ENCODE peak calls at places on chromosomes 12 and 14, in four cellular contexts. A, T, E and W are unnamed samples.

GRCh38 chr12:122124370-122124769 is 45.8 kb downstream of the MLXIP start:
- DNase-seq in A (no peak), T (no peak), E (no peak), W (no peak)

GRCh38 chr14:97179573-97179972 is 382.4 kb downstream of the VRK1 start:
- DNase-seq in A (no peak), T (no peak), E (peak; percentile 11), W (no peak)

GRCh38 chr12:125356111-125356510 is 290.9 kb downstream of the AACS start:
- DNase-seq in A (no peak), T (no peak), E (no peak), W (no peak)

GRCh38 chr14:72476657-72477499 is 417.0 kb downstream of the DPF3 start:
- DNase-seq in A (peak; percentile 86), T (no peak), E (peak; percentile 46), W (peak; percentile 87)

GRCh38 chr14:47539065-47539464 is 136.3 kb downstream of the MDGA2 start:
- DNase-seq in A (no peak), T (no peak), E (peak; percentile 76), W (peak; percentile 8)

GRCh38 chr12:50043854-50044253 is 13.5 kb upstream of the ASIC1 start:
- DNase-seq in A (no peak), T (no peak), E (no peak), W (no peak)

GRCh38 chr14:54593860-54594259 is 26.9 kb downstream of the SAMD4A start:
- DNase-seq in A (no peak), T (no peak), E (no peak), W (no peak)

GRCh38 chr14:71726639-71727085 is 205.6 kb upstream of the RGS6 start:
- DNase-seq in A (no peak), T (no peak), E (no peak), W (no peak)

GRCh38 chr12:58117667-58118066 is 176.3 kb downstream of the ATP23 start:
- DNase-seq in A (no peak), T (no peak), E (no peak), W (no peak)

GRCh38 chr14:72796935-72797334 is 97.0 kb downstream of the DPF3 start:
- DNase-seq in A (no peak), T (no peak), E (peak; percentile 43), W (no peak)

GRCh38 chr12:87596636-87597035 is 432.6 kb downstream of the C12orf50 start:
- DNase-seq in A (no peak), T (no peak), E (no peak), W (no peak)

GRCh38 chr12:68885381-68885780 is 47.6 kb downstream of the CPM start:
- DNase-seq in A (no peak), T (no peak), E (no peak), W (no peak)

GRCh38 chr12:39752482-39753147 is 133.0 kb upstream of the ABCD2 start:
- DNase-seq in A (no peak), T (no peak), E (peak; percentile 48), W (no peak)

GRCh38 chr14:58362798-58363412 is 32.8 kb upstream of the TOMM20L start:
- DNase-seq in A (no peak), T (no peak), E (peak; percentile 22), W (no peak)

GRCh38 chr14:79708991-79709390 is 502.3 kb downstream of the DIO2 start:
- DNase-seq in A (no peak), T (no peak), E (peak; percentile 40), W (peak; percentile 18)

GRCh38 chr12:19002192-19002591 is 127.3 kb upstream of the PLEKHA5 start:
- DNase-seq in A (no peak), T (no peak), E (no peak), W (no peak)

GRCh38 chr12:57621497-57622292 is 10.5 kb downstream of the ARHGEF25 start:
- DNase-seq in A (peak; percentile 39), T (peak; percentile 81), E (peak; percentile 57), W (no peak)

GRCh38 chr14:78997811-78998210 is 827.6 kb downstream of the NRXN3 start:
- DNase-seq in A (no peak), T (no peak), E (no peak), W (peak; percentile 62)

GRCh38 chr12:119354187-119354586 is 19.7 kb downstream of the CCDC60 start:
- DNase-seq in A (no peak), T (no peak), E (no peak), W (no peak)

GRCh38 chr14:26527095-26527494 is 70.7 kb downstream of the NOVA1 start:
- DNase-seq in A (no peak), T (no peak), E (no peak), W (no peak)

GRCh38 chr12:25373396-25373795 is 122.7 kb upstream of the KRAS start:
- DNase-seq in A (no peak), T (no peak), E (no peak), W (no peak)
- H3K4me3 ChIP-seq in A (no peak overlapping the region), T (no peak overlapping the region), E (no peak overlapping the region), W (no peak overlapping the region)

GRCh38 chr14:91987192-91987591 is 39.7 kb upstream of the FBLN5 start:
- DNase-seq in A (no peak), T (no peak), E (no peak), W (no peak)
- H3K36me3 ChIP-seq in A (peaks cover 4% of the 10 kb centered on the region), T (peaks cover 40% of the 10 kb centered on the region), E (peaks cover 1% of the 10 kb centered on the region), W (peaks cover 23% of the 10 kb centered on the region)

DNA sequence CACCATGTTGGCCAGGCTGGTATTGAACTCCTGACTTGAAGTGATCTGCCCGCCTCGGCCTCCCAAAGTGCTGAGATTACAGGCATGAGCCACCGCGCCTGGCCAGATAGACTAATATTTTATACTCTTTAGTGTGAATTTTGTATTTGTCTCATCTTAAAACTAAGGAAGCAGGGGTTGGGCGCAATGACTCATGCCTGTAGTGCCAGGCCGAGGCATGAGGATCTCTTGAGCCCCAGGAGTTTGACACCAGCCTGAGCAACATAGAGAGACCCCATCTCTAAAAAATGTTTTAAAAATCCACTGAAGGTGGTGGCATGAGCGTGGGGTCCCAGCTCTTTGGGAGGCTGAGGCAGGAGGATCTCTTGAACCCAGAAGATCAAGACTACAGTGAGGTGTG is 9.0 kb downstream of the DYNC1H1 start:
- DNase-seq in A (no peak), T (no peak), E (no peak), W (no peak)
- H3K4me3 ChIP-seq in A (no peak overlapping the region), T (no peak overlapping the region), E (no peak overlapping the region), W (no peak overlapping the region)

GRCh38 chr14:105314287-105315185 is at the start of gene PACS2:
- DNase-seq in A (peak; percentile 90), T (peak; percentile 87), E (peak; percentile 88), W (no peak)
- H3K36me3 ChIP-seq in A (no peaks in the 10 kb centered on the region), T (no peaks in the 10 kb centered on the region), E (no peaks in the 10 kb centered on the region), W (no peaks in the 10 kb centered on the region)

DNA sequence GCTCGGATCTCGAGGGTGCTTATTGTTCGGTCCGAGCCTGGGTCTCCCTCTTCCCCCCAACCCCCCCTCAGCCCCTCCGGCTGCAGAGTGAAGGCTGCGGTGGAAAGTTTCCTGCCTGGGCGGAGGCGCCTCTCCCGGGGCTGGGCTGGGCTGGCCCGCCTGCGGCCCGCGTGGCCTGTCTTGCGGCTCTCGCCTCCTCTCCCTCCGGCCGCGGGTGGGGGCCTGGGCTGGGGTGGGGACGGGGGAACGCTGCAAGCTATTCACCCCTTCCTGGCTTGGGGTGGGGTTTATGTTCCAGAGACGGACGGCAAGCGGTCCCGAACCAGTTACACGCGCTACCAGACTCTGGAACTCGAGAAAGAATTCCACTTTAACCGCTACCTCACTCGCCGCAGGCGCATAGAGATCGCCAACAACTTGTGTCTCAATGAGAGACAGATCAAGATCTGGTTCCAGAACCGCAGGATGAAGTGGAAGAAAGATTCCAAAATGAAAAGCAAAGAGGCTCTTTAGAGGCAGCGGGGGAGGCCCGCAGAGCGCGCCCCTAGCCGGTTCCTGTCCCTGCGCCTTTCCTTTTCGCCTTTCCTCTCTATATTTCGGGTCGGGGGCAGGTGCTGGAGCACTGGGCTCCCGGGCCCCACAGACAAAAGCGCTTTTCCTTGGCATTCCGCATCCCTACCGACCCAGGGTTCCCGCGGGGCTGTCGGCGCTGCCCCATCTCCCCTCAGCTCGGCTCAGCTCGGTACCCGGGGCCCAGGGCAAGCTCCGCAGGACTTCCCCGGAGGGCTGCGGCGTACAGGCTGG is 1.3 kb downstream of the HOXC5 start:
- DNase-seq in A (no peak), T (peak; percentile 57), E (no peak), W (no peak)
- H3K4me3 ChIP-seq in A (peak overlapping the region; percentile 9), T (peak overlapping the region; percentile 33), E (no peak overlapping the region), W (no peak overlapping the region)

GRCh38 chr12:48422060-48422459 is 50.3 kb upstream of the ANP32D start:
- DNase-seq in A (no peak), T (no peak), E (no peak), W (peak; percentile 19)
- H3K36me3 ChIP-seq in A (no peaks in the 10 kb centered on the region), T (no peaks in the 10 kb centered on the region), E (no peaks in the 10 kb centered on the region), W (no peaks in the 10 kb centered on the region)

DNA sequence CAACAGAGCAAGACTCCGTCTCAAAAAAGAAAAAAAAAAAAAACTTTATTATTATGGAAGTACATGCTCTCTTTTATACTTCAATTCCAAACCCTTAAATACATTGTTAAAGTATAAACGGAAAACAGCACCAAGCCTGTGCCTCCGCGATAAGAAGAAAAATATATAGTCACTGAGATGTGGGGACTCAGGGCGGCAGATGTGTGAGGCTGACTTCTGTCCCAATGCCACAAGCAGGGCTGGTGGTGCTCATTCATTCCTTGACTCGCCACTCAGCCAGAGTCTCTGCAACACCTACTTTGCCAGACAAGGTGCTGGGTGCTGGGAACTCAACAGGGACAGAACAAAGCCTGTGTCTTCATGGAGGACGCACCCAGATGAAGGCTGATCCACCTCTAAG is 13.8 kb downstream of the LGMN start:
- DNase-seq in A (no peak), T (no peak), E (no peak), W (no peak)
- H3K4me3 ChIP-seq in A (no peak overlapping the region), T (no peak overlapping the region), E (no peak overlapping the region), W (no peak overlapping the region)

GRCh38 chr14:103734081-103734888 is 18.7 kb downstream of the ZFYVE21 start:
- DNase-seq in A (no peak), T (peak; percentile 56), E (no peak), W (no peak)
- H3K36me3 ChIP-seq in A (peaks cover 14% of the 10 kb centered on the region), T (peaks cover 83% of the 10 kb centered on the region), E (peaks cover 3% of the 10 kb centered on the region), W (peaks cover 9% of the 10 kb centered on the region)

GRCh38 chr14:89489796-89490506 is 72.9 kb upstream of the FOXN3 start:
- DNase-seq in A (no peak), T (no peak), E (no peak), W (no peak)
- H3K4me3 ChIP-seq in A (no peak overlapping the region), T (no peak overlapping the region), E (no peak overlapping the region), W (no peak overlapping the region)